ENCODE peak calls at places on chromosomes 5 and 9, in seven cellular contexts. M is Panc1, W is bronchial epithelial cell, A is PC-3, R is keratinocyte, U is heart right ventricle, P is IMR-90. D is an unnamed sample. For H3K36me3, the result is how much of the 10 kb centered on the place peaks cover.

GRCh38 chr5:95392593-95393182 is 1.5 kb downstream of the FAM81B start:
- DNase-seq in M (no peak), W (peak), A (peak), R (no peak), U (no peak), P (no peak), D (peak)

GRCh38 chr9:3413984-3414383 is 111.8 kb downstream of the RFX3 start:
- DNase-seq in M (no peak), W (no peak), A (no peak), R (no peak), U (no peak), P (no peak), D (no peak)

GRCh38 chr5:124302504-124302903 is 443.9 kb downstream of the ZNF608 start:
- DNase-seq in M (no peak), W (no peak), A (peak), R (no peak), U (no peak), P (peak), D (no peak)

GRCh38 chr5:179263391-179264052 is 81.7 kb downstream of the ADAMTS2 start:
- DNase-seq in M (no peak), W (no peak), A (no peak), R (no peak), U (no peak), P (no peak), D (no peak)

GRCh38 chr5:1174122-1174936 is 27.1 kb upstream of the SLC6A19 start:
- DNase-seq in M (peak), W (peak), A (peak), R (no peak), U (peak), P (peak), D (no peak)

GRCh38 chr9:118529210-118529609 is 825.0 kb downstream of the TLR4 start:
- DNase-seq in M (no peak), W (no peak), A (no peak), R (no peak), U (no peak), P (no peak), D (no peak)

GRCh38 chr5:156505101-156505500 is 178.1 kb downstream of the SGCD start:
- DNase-seq in M (no peak), W (no peak), A (no peak), R (no peak), U (no peak), P (no peak), D (no peak)

GRCh38 chr5:89315194-89315593 is 432.2 kb upstream of the MEF2C start:
- DNase-seq in M (no peak), W (peak), A (no peak), R (no peak), U (no peak), P (peak), D (no peak)

GRCh38 chr9:126891676-126892075 is 22.9 kb upstream of the RALGPS1 start:
- DNase-seq in M (no peak), W (no peak), A (peak), R (no peak), U (no peak), P (no peak), D (no peak)

GRCh38 chr9:126894052-126894603 is 20.5 kb upstream of the RALGPS1 start:
- DNase-seq in M (no peak), W (no peak), A (no peak), R (no peak), U (no peak), P (no peak), D (no peak)

GRCh38 chr9:126893079-126893478 is 21.5 kb upstream of the RALGPS1 start:
- DNase-seq in M (no peak), W (no peak), A (peak), R (no peak), U (no peak), P (no peak), D (no peak)
- TF ChIP-seq CTCF in M (no peak), W (peak), A (peak), R (no peak), U (no peak), P (peak), D (peak)

DNA sequence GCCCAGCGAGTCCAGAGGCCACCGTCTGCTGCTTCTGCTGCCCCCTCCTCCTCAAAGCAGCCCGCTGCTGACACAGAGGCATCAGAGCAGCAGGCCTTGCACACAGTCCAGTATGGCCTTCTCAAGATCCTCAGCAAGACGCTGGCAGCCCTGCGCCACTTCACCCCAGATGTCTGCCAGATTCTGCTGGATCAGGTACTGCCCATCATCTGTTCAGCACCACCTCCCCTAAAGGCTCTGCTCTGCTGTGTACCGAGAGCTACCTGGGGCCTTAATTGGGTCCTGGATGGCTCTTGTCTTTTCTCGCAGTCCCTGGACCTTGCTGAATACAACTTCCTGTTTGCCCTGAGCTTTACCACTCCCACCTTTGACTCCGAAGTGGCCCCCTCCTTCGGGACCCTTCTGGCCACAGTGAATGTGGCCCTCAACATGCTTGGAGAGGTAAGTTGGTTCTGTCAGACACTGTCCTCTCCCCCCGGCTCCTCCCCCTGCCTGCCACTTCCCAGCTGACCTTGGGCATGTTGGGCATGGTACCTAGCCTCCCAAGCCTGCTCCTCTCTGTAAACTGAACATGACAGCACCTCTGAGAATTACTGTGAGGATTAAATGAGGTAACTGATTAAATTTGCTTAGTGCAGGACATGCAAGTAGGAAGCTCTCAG is 22.7 kb downstream of the SH3GLB2 start:
- DNase-seq in M (no peak), W (no peak), A (no peak), R (no peak), U (no peak), P (no peak), D (no peak)
- H3K36me3 ChIP-seq in M (under half), W (under half), A (under half), R (under half), U (half or more), P (half or more), D (under half)

DNA sequence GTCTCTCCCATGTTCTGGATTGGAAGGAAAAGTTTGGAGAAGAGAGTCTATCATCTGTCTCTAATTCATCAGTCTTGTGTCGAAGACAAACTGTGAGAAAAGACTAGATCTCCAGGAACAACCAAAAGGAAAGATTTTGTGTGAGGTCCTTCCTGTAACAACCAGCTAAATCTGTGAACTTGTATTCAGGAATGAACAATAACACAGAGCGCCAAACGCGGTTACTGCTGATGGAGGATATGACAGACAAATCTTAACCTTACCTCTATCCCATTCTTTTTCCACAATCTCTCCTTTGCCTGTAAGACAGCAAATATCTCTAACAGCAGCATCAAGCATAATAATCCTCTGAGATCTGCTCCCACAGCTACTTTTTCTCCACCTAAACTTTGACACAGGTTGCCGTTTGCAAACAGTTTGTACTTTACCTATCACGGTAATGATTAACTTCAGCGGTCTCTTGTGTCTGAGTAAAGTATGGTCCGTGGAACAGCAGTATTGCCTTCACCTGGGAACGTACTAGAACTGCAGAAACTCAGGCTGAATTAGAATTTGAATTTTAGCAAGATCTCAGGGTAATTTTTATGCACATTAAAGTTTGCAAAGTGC is 387.6 kb downstream of the ELAVL2 start:
- DNase-seq in M (no peak), W (no peak), A (no peak), R (no peak), U (no peak), P (no peak), D (no peak)
- H3K4me3 ChIP-seq in M (no peak), W (no peak), A (no peak), R (no peak), U (no peak), P (no peak), D (no peak)

GRCh38 chr9:114587345-114588149 is at the start of gene ATP6V1G1:
- DNase-seq in M (peak), W (peak), A (peak), R (peak), U (peak), P (peak), D (peak)
- TF ChIP-seq CTCF in M (no peak), W (peak), A (no peak), R (peak), U (no peak), P (peak), D (no peak)